ENCODE peak calls at places on chromosome 4, in four cellular contexts. N is tibial artery, S is astrocyte, P is SK-N-SH. L is an unnamed sample.

GRCh38 chr4:62457356-62457755 is 1257.2 kb downstream of the ADGRL3 start:
- DNase-seq in S (peak; percentile 0), N (no peak), P (no peak), L (no peak)

GRCh38 chr4:176340871-176341685 is 21.3 kb downstream of the SPCS3 start:
- DNase-seq in N (no peak), S (no peak), P (peak; percentile 46), L (no peak)

GRCh38 chr4:163107754-163108153 is 58.9 kb downstream of the NAF1 start:
- DNase-seq in P (no peak), S (peak; percentile 2), N (no peak), L (no peak)

GRCh38 chr4:179582164-179582563 is 2139.9 kb upstream of the AGA start:
- DNase-seq in P (no peak), N (no peak), S (no peak), L (no peak)

GRCh38 chr4:68895561-68896198 is 55.9 kb downstream of the UGT2A3 start:
- DNase-seq in S (peak; percentile 40), N (no peak), P (no peak), L (no peak)

GRCh38 chr4:76689079-76689817 is 208.7 kb downstream of the SOWAHB start:
- DNase-seq in N (peak; percentile 34), S (no peak), P (peak; percentile 78), L (peak; percentile 9)

GRCh38 chr4:42519803-42520417 is 122.6 kb downstream of the SHISA3 start:
- DNase-seq in P (peak; percentile 25), N (peak; percentile 30), S (peak; percentile 12), L (peak; percentile 88)

GRCh38 chr4:38313999-38314561 is 349.9 kb upstream of the KLF3 start:
- DNase-seq in S (peak; percentile 58), N (no peak), P (no peak), L (no peak)

GRCh38 chr4:84917087-84917821 is 49.2 kb downstream of the WDFY3 start:
- DNase-seq in N (no peak), S (no peak), P (no peak), L (no peak)

GRCh38 chr4:139603576-139604387 is 47.8 kb upstream of the SETD7 start:
- DNase-seq in N (no peak), S (peak; percentile 45), P (peak; percentile 55), L (peak; percentile 84)

GRCh38 chr4:151743128-151743854 is 17.5 kb downstream of the GATB start:
- DNase-seq in S (peak; percentile 9), P (no peak), N (no peak), L (no peak)

GRCh38 chr4:181946902-181947301 is 296.3 kb upstream of the TENM3 start:
- DNase-seq in S (no peak), P (no peak), N (no peak), L (no peak)

GRCh38 chr4:5638316-5638715 is 70.0 kb downstream of the EVC2 start:
- DNase-seq in P (no peak), S (peak; percentile 95), N (no peak), L (no peak)

GRCh38 chr4:102535398-102536082 is 34.4 kb downstream of the NFKB1 start:
- DNase-seq in N (no peak), S (peak; percentile 81), P (no peak), L (no peak)

GRCh38 chr4:67403342-67403741 is 142.0 kb downstream of the CENPC start:
- DNase-seq in S (no peak), P (no peak), N (no peak), L (no peak)

GRCh38 chr4:40182041-40182440 is 14.8 kb upstream of the RHOH start:
- DNase-seq in S (no peak), P (no peak), N (no peak), L (no peak)

GRCh38 chr4:40199179-40199670 is 2.4 kb downstream of the RHOH start:
- DNase-seq in P (no peak), S (no peak), N (no peak), L (no peak)

GRCh38 chr4:185810746-185811508 is 1.1 kb downstream of the SORBS2 start:
- DNase-seq in S (no peak), P (no peak), N (no peak), L (no peak)

GRCh38 chr4:142402156-142402555 is 443.9 kb downstream of the INPP4B start:
- DNase-seq in N (no peak), P (no peak), S (peak; percentile 44), L (no peak)

GRCh38 chr4:165207431-165208321 is at the start of gene KLHL2:
- DNase-seq in P (peak; percentile 95), S (peak; percentile 60), N (peak; percentile 72), L (peak; percentile 43)

GRCh38 chr4:180840142-180840541 is 1403.1 kb upstream of the TENM3 start:
- DNase-seq in P (no peak), N (no peak), S (no peak), L (no peak)

GRCh38 chr4:77203380-77204197 is 46.6 kb downstream of the CCNG2 start:
- DNase-seq in N (peak; percentile 61), P (peak; percentile 61), S (peak; percentile 62), L (peak; percentile 69)

GRCh38 chr4:47744253-47744652 is 93.6 kb downstream of the CORIN start:
- DNase-seq in P (no peak), S (no peak), N (no peak), L (no peak)

GRCh38 chr4:123559955-123560669 is 163.5 kb downstream of the SPRY1 start:
- DNase-seq in S (peak; percentile 62), N (no peak), P (no peak), L (no peak)

GRCh38 chr4:6143603-6144181 is 56.7 kb downstream of the JAKMIP1 start:
- DNase-seq in P (no peak), S (no peak), N (no peak), L (no peak)

GRCh38 chr4:171433674-171434073 is 379.5 kb upstream of the GALNTL6 start:
- DNase-seq in N (no peak), P (no peak), S (no peak), L (no peak)

GRCh38 chr4:24476209-24476781 is 108.1 kb downstream of the DHX15 start:
- DNase-seq in N (no peak), P (peak; percentile 43), S (peak; percentile 3), L (no peak)

GRCh38 chr4:48699470-48699869 is 80.6 kb downstream of the FRYL start:
- DNase-seq in N (no peak), P (no peak), S (peak; percentile 50), L (no peak)

GRCh38 chr4:139902328-139903217 is 237.0 kb downstream of the MGST2 start:
- DNase-seq in P (peak; percentile 54), S (no peak), N (no peak), L (no peak)

GRCh38 chr4:120850048-120850599 is 72.4 kb downstream of the PRDM5 start:
- DNase-seq in S (peak; percentile 71), P (no peak), N (no peak), L (no peak)

GRCh38 chr4:498328-498919 is 532 bp downstream of the ZNF721 start:
- DNase-seq in S (peak; percentile 6), P (no peak), N (no peak), L (no peak)

GRCh38 chr4:40840255-40840984 is 90.7 kb downstream of the NSUN7 start:
- DNase-seq in P (no peak), N (no peak), S (no peak), L (no peak)

GRCh38 chr4:71293705-71294104 is 45.1 kb upstream of the SLC4A4 start:
- DNase-seq in P (no peak), S (peak; percentile 79), N (no peak), L (no peak)

GRCh38 chr4:184097240-184097619 is 120.4 kb downstream of the ENPP6 start:
- DNase-seq in S (no peak), N (peak; percentile 31), P (no peak), L (peak; percentile 40)

GRCh38 chr4:147987252-147987651 is 255.4 kb downstream of the ARHGAP10 start:
- DNase-seq in S (no peak), N (no peak), P (no peak), L (no peak)

DNA sequence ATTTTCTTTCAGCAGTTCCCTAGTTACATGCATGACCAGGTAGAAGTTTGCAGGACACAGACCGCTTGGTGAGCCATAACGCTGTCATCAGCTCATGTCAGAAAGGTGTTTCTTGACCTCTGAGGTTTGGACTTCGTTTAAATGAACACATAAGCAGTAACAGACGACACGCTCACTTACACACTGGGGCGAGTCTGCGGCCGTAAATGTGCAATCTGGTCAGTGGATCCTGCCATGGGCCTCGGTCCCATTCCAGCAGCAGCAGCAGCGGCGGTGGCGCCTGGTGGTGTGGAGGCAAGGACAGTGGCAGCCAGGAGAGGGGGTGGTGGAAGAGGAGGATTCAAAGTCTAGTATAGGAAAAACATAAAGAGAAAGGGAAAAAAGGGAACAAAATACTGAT is 111.9 kb upstream of the CBR4 start:
- DNase-seq in S (no peak), N (no peak), P (no peak), L (no peak)
- H3K4me1 ChIP-seq in S (peaks cover 15% of the 10 kb centered on the region), N (no peaks in the 10 kb centered on the region), P (peaks cover 18% of the 10 kb centered on the region), L (peaks cover 7% of the 10 kb centered on the region)

GRCh38 chr4:13546855-13547562 is 2.7 kb upstream of the NKX3-2 start:
- DNase-seq in N (no peak), P (peak; percentile 54), S (no peak), L (no peak)
- H3K4me1 ChIP-seq in N (no peaks in the 10 kb centered on the region), P (peaks cover 5% of the 10 kb centered on the region), S (peaks cover 9% of the 10 kb centered on the region), L (no peaks in the 10 kb centered on the region)

GRCh38 chr4:186829097-186829496 is 105.4 kb upstream of the FAT1 start:
- DNase-seq in S (no peak), P (no peak), N (no peak), L (no peak)

GRCh38 chr4:186831574-186831973 is 107.9 kb upstream of the FAT1 start:
- DNase-seq in S (no peak), N (no peak), P (no peak), L (no peak)

GRCh38 chr4:186838295-186838694 is 114.6 kb upstream of the FAT1 start:
- DNase-seq in N (no peak), P (no peak), S (no peak), L (no peak)

GRCh38 chr4:186829740-186830449 is 106.2 kb upstream of the FAT1 start:
- DNase-seq in N (no peak), P (no peak), S (peak; percentile 97), L (no peak)

DNA sequence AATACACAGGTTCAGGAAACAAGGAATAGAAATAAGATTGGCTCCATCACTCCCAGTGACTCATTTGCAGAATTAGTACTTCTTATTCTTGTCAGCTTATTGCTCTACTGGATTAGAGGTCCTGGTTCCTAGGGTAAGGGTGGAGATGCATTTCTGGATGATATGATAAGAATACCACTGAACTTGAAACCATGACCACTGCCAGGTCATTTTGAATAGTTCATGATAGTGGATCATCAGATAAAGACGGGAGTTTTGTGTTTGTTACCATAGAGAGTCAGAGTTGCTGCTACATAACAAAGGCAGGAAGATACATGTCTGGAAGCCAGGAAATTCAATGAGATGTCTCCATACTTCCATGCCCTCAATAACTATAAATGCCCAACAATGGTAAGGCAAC is 109.2 kb upstream of the FAT1 start:
- DNase-seq in N (no peak), P (no peak), S (peak; percentile 51), L (no peak)
- H3K4me1 ChIP-seq in N (no peaks in the 10 kb centered on the region), P (no peaks in the 10 kb centered on the region), S (peaks cover 14% of the 10 kb centered on the region), L (no peaks in the 10 kb centered on the region)

GRCh38 chr4:145486603-145487002 is 5.0 kb downstream of the SMAD1 start:
- DNase-seq in P (no peak), S (no peak), N (no peak), L (no peak)

GRCh38 chr4:145485120-145485519 is 3.5 kb downstream of the SMAD1 start:
- DNase-seq in S (no peak), P (no peak), N (no peak), L (no peak)

GRCh38 chr4:145487626-145488025 is 6.0 kb downstream of the SMAD1 start:
- DNase-seq in N (no peak), P (no peak), S (no peak), L (no peak)

GRCh38 chr4:145484240-145484846 is 2.7 kb downstream of the SMAD1 start:
- DNase-seq in S (no peak), P (peak; percentile 41), N (no peak), L (no peak)

GRCh38 chr4:145488310-145488709 is 6.7 kb downstream of the SMAD1 start:
- DNase-seq in S (no peak), N (no peak), P (no peak), L (no peak)
- H3K4me1 ChIP-seq in S (peaks cover 3% of the 10 kb centered on the region), N (no peaks in the 10 kb centered on the region), P (peaks cover 16% of the 10 kb centered on the region), L (peaks cover 18% of the 10 kb centered on the region)

L was measured in tibial nerve.